ENCODE peak calls at places on chromosomes 12 and 14, in four cellular contexts. J, N, I and C are unnamed samples.

GRCh38 chr14:105499256-105500035 is 8.4 kb downstream of the TEDC1 start:
- DNase-seq in J (no peak), I (no peak), N (no peak), C (no peak)

GRCh38 chr12:1668833-1669543 is 21.9 kb upstream of the ADIPOR2 start:
- DNase-seq in I (no peak), J (no peak), N (no peak), C (no peak)

GRCh38 chr12:52634266-52635056 is 16.1 kb upstream of the KRT73 start:
- DNase-seq in N (no peak), J (no peak), I (no peak), C (no peak)

GRCh38 chr12:64064706-64065105 is 157.4 kb downstream of the KICS2 start:
- DNase-seq in I (no peak), N (no peak), J (no peak), C (no peak)

GRCh38 chr14:72480465-72481243 is 413.2 kb downstream of the DPF3 start:
- DNase-seq in I (no peak), N (no peak), J (no peak), C (no peak)

GRCh38 chr12:56487448-56488040 is 417 bp downstream of the GLS2 start:
- DNase-seq in I (no peak), J (peak; percentile 20), N (peak; percentile 11), C (no peak)

GRCh38 chr12:79687711-79688270 is 3.0 kb downstream of the PAWR start:
- DNase-seq in I (no peak), J (no peak), N (no peak), C (no peak)

GRCh38 chr14:75884198-75884611 is 97.6 kb downstream of the TGFB3 start:
- DNase-seq in N (no peak), I (no peak), J (peak; percentile 73), C (peak; percentile 73)

GRCh38 chr14:26204954-26205479 is 392.8 kb downstream of the NOVA1 start:
- DNase-seq in N (no peak), I (no peak), J (peak; percentile 29), C (no peak)

GRCh38 chr14:68293404-68293803 is 473.8 kb downstream of the RAD51B start:
- DNase-seq in N (peak; percentile 35), J (no peak), I (no peak), C (no peak)

GRCh38 chr12:103841690-103842584 is 903 bp upstream of the NT5DC3 start:
- DNase-seq in N (peak; percentile 4), I (no peak), J (peak; percentile 16), C (peak; percentile 44)

GRCh38 chr14:59704054-59704453 is 127.4 kb upstream of the CCDC175 start:
- DNase-seq in N (no peak), I (no peak), J (no peak), C (no peak)

GRCh38 chr12:82554529-82554928 is 132.2 kb upstream of the TMTC2 start:
- DNase-seq in I (no peak), N (no peak), J (no peak), C (peak; percentile 7)

GRCh38 chr14:71466942-71467341 is 465.3 kb upstream of the RGS6 start:
- DNase-seq in I (no peak), N (no peak), J (no peak), C (no peak)

GRCh38 chr12:78928200-78929074 is 63.9 kb downstream of the SYT1 start:
- DNase-seq in I (no peak), N (no peak), J (peak; percentile 20), C (peak; percentile 21)

GRCh38 chr12:9143929-9144328 is 28.2 kb upstream of the A2M start:
- DNase-seq in N (no peak), J (no peak), I (no peak), C (no peak)

GRCh38 chr12:55730447-55730820 is 1.6 kb upstream of the CD63 start:
- DNase-seq in J (no peak), I (no peak), N (no peak), C (no peak)

GRCh38 chr14:77882098-77882497 is 82.2 kb downstream of the ADCK1 start:
- DNase-seq in J (no peak), N (no peak), I (no peak), C (no peak)

GRCh38 chr14:53953002-53953827 is 3.4 kb downstream of the BMP4 start:
- DNase-seq in J (peak; percentile 86), I (no peak), N (no peak), C (peak; percentile 51)

GRCh38 chr12:6405963-6406362 is 22.0 kb downstream of the LTBR start:
- DNase-seq in N (no peak), J (no peak), I (no peak), C (no peak)

GRCh38 chr12:71392521-71393145 is 47.0 kb upstream of the LGR5 start:
- DNase-seq in I (no peak), J (peak; percentile 76), N (peak; percentile 17), C (peak; percentile 52)

GRCh38 chr14:55762595-55763232 is 182.7 kb downstream of the KTN1 start:
- DNase-seq in N (peak; percentile 22), I (no peak), J (no peak), C (no peak)

GRCh38 chr12:51759695-51760094 is 88.8 kb downstream of the FIGNL2 start:
- DNase-seq in N (no peak), I (no peak), J (no peak), C (no peak)

GRCh38 chr14:58428011-58428807 is 690 bp downstream of the KIAA0586 start:
- DNase-seq in I (no peak), J (peak; percentile 42), N (no peak), C (peak; percentile 23)

GRCh38 chr12:13373803-13374202 is 177.3 kb downstream of the EMP1 start:
- DNase-seq in J (no peak), N (no peak), I (no peak), C (no peak)

GRCh38 chr14:63388766-63389431 is 70.2 kb upstream of the GPHB5 start:
- DNase-seq in N (peak; percentile 32), J (peak; percentile 80), I (peak; percentile 10), C (peak; percentile 35)

GRCh38 chr12:13248956-13249355 is 52.4 kb downstream of the EMP1 start:
- DNase-seq in I (no peak), N (no peak), J (no peak), C (no peak)

GRCh38 chr12:67803450-67804034 is 155.0 kb downstream of the DYRK2 start:
- DNase-seq in J (no peak), N (no peak), I (no peak), C (no peak)

GRCh38 chr12:47311011-47311410 is 231.3 kb upstream of the AMIGO2 start:
- DNase-seq in J (no peak), N (no peak), I (no peak), C (no peak)

GRCh38 chr12:76503957-76504356 is 55.6 kb downstream of the OSBPL8 start:
- DNase-seq in J (no peak), N (no peak), I (no peak), C (no peak)

GRCh38 chr12:25013061-25013460 is 64.2 kb upstream of the BCAT1 start:
- DNase-seq in I (no peak), J (no peak), N (no peak), C (no peak)

GRCh38 chr12:52788111-52788875 is 7.6 kb downstream of the KRT3 start:
- DNase-seq in N (no peak), I (no peak), J (no peak), C (no peak)

GRCh38 chr12:100151769-100152168 is 9.1 kb upstream of the BLTP3B start:
- DNase-seq in J (no peak), N (no peak), I (no peak), C (no peak)